ENCODE peak calls at places on chromosomes 6 and 20, in five cellular contexts. V is H1, H is K562, T is GM12891, Y is HepG2. J is an unnamed sample.

GRCh38 chr20:11891827-11892521 is 25.7 kb upstream of the BTBD3 start:
- DNase-seq in H (peak), V (no peak), Y (peak), T (peak), J (no peak)

GRCh38 chr20:62772994-62773858 is 23.0 kb upstream of the MRGBP start:
- DNase-seq in T (no peak), H (no peak), V (no peak), Y (no peak), J (no peak)

GRCh38 chr6:87884203-87884602 is 163.4 kb upstream of the SPACA1 start:
- DNase-seq in H (no peak), Y (peak), V (no peak), T (no peak), J (no peak)

GRCh38 chr6:144216668-144217218 is 66.4 kb downstream of the STX11 start:
- DNase-seq in Y (no peak), V (no peak), H (peak), T (peak), J (peak)

GRCh38 chr6:139161169-139161568 is 26.3 kb downstream of the HECA start:
- DNase-seq in V (no peak), Y (peak), H (no peak), T (no peak), J (no peak)

GRCh38 chr6:93407186-93407585 is 12.2 kb downstream of the EPHA7 start:
- DNase-seq in T (no peak), Y (no peak), H (no peak), V (no peak), J (no peak)

GRCh38 chr6:94130458-94130857 is 711.1 kb upstream of the EPHA7 start:
- DNase-seq in H (no peak), Y (no peak), T (no peak), V (no peak), J (no peak)

GRCh38 chr6:89139509-89140346 is 6.1 kb upstream of the PM20D2 start:
- DNase-seq in H (no peak), T (no peak), V (no peak), Y (no peak), J (no peak)

GRCh38 chr6:36544228-36544627 is 3.1 kb downstream of the STK38 start:
- DNase-seq in Y (no peak), V (no peak), H (no peak), T (no peak), J (no peak)

GRCh38 chr20:45301824-45302251 is 4.8 kb upstream of the RBPJL start:
- DNase-seq in T (no peak), H (no peak), V (no peak), Y (no peak), J (no peak)

GRCh38 chr6:30219244-30219643 is 6.0 kb upstream of the TRIM26 start:
- DNase-seq in T (no peak), H (peak), Y (peak), V (no peak), J (no peak)

GRCh38 chr6:124963416-124964083 is 1.3 kb downstream of the RNF217 start:
- DNase-seq in T (no peak), Y (no peak), V (no peak), H (no peak), J (no peak)

GRCh38 chr6:127514396-127515227 is 4.5 kb downstream of the MTCL3 start:
- DNase-seq in H (no peak), Y (no peak), T (no peak), V (peak), J (no peak)

GRCh38 chr6:34146801-34147592 is 1.1 kb upstream of the GRM4 start:
- DNase-seq in T (no peak), Y (no peak), V (no peak), H (no peak), J (no peak)

GRCh38 chr6:41543087-41543486 is 3.1 kb upstream of the FOXP4 start:
- DNase-seq in H (no peak), V (no peak), T (no peak), Y (no peak), J (no peak)

GRCh38 chr6:1821188-1822183 is 211.8 kb downstream of the FOXC1 start:
- DNase-seq in T (no peak), H (no peak), Y (peak), V (no peak), J (no peak)

GRCh38 chr20:17863577-17864292 is 104.9 kb downstream of the SNX5 start:
- DNase-seq in V (no peak), Y (peak), T (no peak), H (no peak), J (no peak)

GRCh38 chr20:41453006-41453950 is 86.7 kb upstream of the EMILIN3 start:
- DNase-seq in T (no peak), Y (no peak), H (no peak), V (no peak), J (no peak)

GRCh38 chr6:40037271-40037670 is 103.0 kb upstream of the MOCS1 start:
- DNase-seq in H (no peak), V (no peak), T (no peak), Y (no peak), J (no peak)

GRCh38 chr6:27251672-27252251 is 4.3 kb downstream of the PRSS16 start:
- DNase-seq in Y (no peak), T (peak), H (peak), V (peak), J (peak)

GRCh38 chr20:38935967-38936407 is 9.8 kb downstream of the FAM83D start:
- DNase-seq in H (no peak), V (no peak), T (no peak), Y (no peak), J (no peak)

GRCh38 chr6:125957845-125958244 is 1.3 kb downstream of the HINT3 start:
- DNase-seq in V (no peak), T (no peak), H (no peak), Y (peak), J (no peak)

GRCh38 chr6:111782887-111783286 is 90.4 kb downstream of the FYN start:
- DNase-seq in T (no peak), H (no peak), V (no peak), Y (no peak), J (no peak)

GRCh38 chr6:31356946-31357466 is at the start of gene HLA-B:
- DNase-seq in T (peak), Y (peak), V (no peak), H (peak), J (peak)
- TF ChIP-seq POLR2A in T (peak), Y (no peak), V (peak), H (no peak), J (peak)

GRCh38 chr20:63877755-63878470 is 12.8 kb downstream of the TPD52L2 start:
- DNase-seq in V (no peak), T (no peak), H (no peak), Y (no peak), J (no peak)
- TF ChIP-seq POLR2AphosphoS5 in V (no peak), T (no peak), H (no peak), Y (no peak), J (no peak)

GRCh38 chr6:77456531-77457248 is 6.6 kb downstream of the HTR1B start:
- DNase-seq in V (no peak), H (no peak), T (no peak), Y (peak), J (no peak)
- TF ChIP-seq TAF1 in V (no peak), H (no peak), T (no peak), Y (no peak), J (no peak)

GRCh38 chr6:134299236-134299635 is 18.7 kb downstream of the SGK1 start:
- DNase-seq in V (no peak), Y (peak), T (no peak), H (no peak), J (no peak)

GRCh38 chr6:134291156-134291555 is 26.8 kb downstream of the SGK1 start:
- DNase-seq in Y (no peak), V (no peak), H (no peak), T (no peak), J (no peak)

GRCh38 chr6:134293659-134294161 is 24.2 kb downstream of the SGK1 start:
- DNase-seq in H (peak), T (no peak), V (no peak), Y (no peak), J (no peak)

GRCh38 chr6:134296762-134297161 is 21.1 kb downstream of the SGK1 start:
- DNase-seq in H (no peak), V (no peak), T (no peak), Y (no peak), J (no peak)

GRCh38 chr6:134295953-134296553 is 21.9 kb downstream of the SGK1 start:
- DNase-seq in Y (peak), H (peak), T (no peak), V (no peak), J (no peak)
- TF ChIP-seq POLR2A in Y (no peak), H (no peak), T (no peak), V (no peak), J (no peak)